ENCODE peak calls at places on chromosomes 6 and 20, in five cellular contexts. One of them, this sample, is unnamed.
A peak's percentile ranks its signal among the peaks of the same experiment; 100 is the strongest.

GRCh38 chr20:13778827-13779226 is 5.9 kb downstream of the ESF1 start:
- DNase-seq in transverse colon: no peak
- DNase-seq in sigmoid colon: no peak
- DNase-seq in prostate gland: no peak
- DNase-seq in GM23338: no peak
- DNase-seq in this sample: no peak

GRCh38 chr6:133041020-133041419 is 200.1 kb upstream of the EYA4 start:
- DNase-seq in transverse colon: no peak
- DNase-seq in sigmoid colon: no peak
- DNase-seq in prostate gland: no peak
- DNase-seq in GM23338: no peak
- DNase-seq in this sample: no peak

GRCh38 chr20:48822178-48822577 is 5.6 kb downstream of the PREX1 start:
- DNase-seq in transverse colon: no peak
- DNase-seq in sigmoid colon: no peak
- DNase-seq in prostate gland: no peak
- DNase-seq in GM23338: no peak
- DNase-seq in this sample: no peak

GRCh38 chr20:32959351-32960221 is 44.6 kb downstream of the SUN5 start:
- DNase-seq in transverse colon: no peak
- DNase-seq in sigmoid colon: peak; percentile 36
- DNase-seq in prostate gland: no peak
- DNase-seq in GM23338: no peak
- DNase-seq in this sample: no peak

GRCh38 chr20:1302578-1303541 is 26.1 kb downstream of the SDCBP2 start:
- DNase-seq in transverse colon: no peak
- DNase-seq in sigmoid colon: peak; percentile 22
- DNase-seq in prostate gland: no peak
- DNase-seq in GM23338: no peak
- DNase-seq in this sample: no peak

GRCh38 chr6:41226752-41227151 is 1.4 kb upstream of the TREML4 start:
- DNase-seq in transverse colon: no peak
- DNase-seq in sigmoid colon: no peak
- DNase-seq in prostate gland: no peak
- DNase-seq in GM23338: no peak
- DNase-seq in this sample: no peak

GRCh38 chr6:99606670-99607415 is at the start of gene PRDM13:
- DNase-seq in transverse colon: no peak
- DNase-seq in sigmoid colon: no peak
- DNase-seq in prostate gland: no peak
- DNase-seq in GM23338: peak; percentile 61
- DNase-seq in this sample: no peak

GRCh38 chr6:68719761-68720160 is 84.7 kb downstream of the ADGRB3 start:
- DNase-seq in transverse colon: no peak
- DNase-seq in sigmoid colon: no peak
- DNase-seq in prostate gland: no peak
- DNase-seq in GM23338: no peak
- DNase-seq in this sample: no peak

GRCh38 chr6:53281518-53282215 is 67.1 kb downstream of the ELOVL5 start:
- DNase-seq in transverse colon: no peak
- DNase-seq in sigmoid colon: no peak
- DNase-seq in prostate gland: peak; percentile 51
- DNase-seq in GM23338: no peak
- DNase-seq in this sample: no peak

GRCh38 chr6:42726026-42726425 is 3.6 kb upstream of the PRPH2 start:
- DNase-seq in transverse colon: no peak
- DNase-seq in sigmoid colon: no peak
- DNase-seq in prostate gland: no peak
- DNase-seq in GM23338: no peak
- DNase-seq in this sample: no peak

GRCh38 chr20:33896509-33896908 is 85.4 kb downstream of the CHMP4B start:
- DNase-seq in transverse colon: no peak
- DNase-seq in sigmoid colon: no peak
- DNase-seq in prostate gland: no peak
- DNase-seq in GM23338: no peak
- DNase-seq in this sample: no peak

GRCh38 chr20:49699200-49699992 is 14.3 kb downstream of the B4GALT5 start:
- DNase-seq in transverse colon: no peak
- DNase-seq in sigmoid colon: no peak
- DNase-seq in prostate gland: no peak
- DNase-seq in GM23338: peak; percentile 30
- DNase-seq in this sample: peak; percentile 57

GRCh38 chr6:135191508-135192255 is 10.6 kb downstream of the MYB start:
- DNase-seq in transverse colon: no peak
- DNase-seq in sigmoid colon: no peak
- DNase-seq in prostate gland: no peak
- DNase-seq in GM23338: no peak
- DNase-seq in this sample: no peak

GRCh38 chr6:118746100-118746874 is 94.9 kb upstream of the CEP85L start:
- DNase-seq in transverse colon: peak; percentile 13
- DNase-seq in sigmoid colon: no peak
- DNase-seq in prostate gland: no peak
- DNase-seq in GM23338: no peak
- DNase-seq in this sample: no peak

GRCh38 chr6:111411978-111412574 is 70.9 kb downstream of the REV3L start:
- DNase-seq in transverse colon: no peak
- DNase-seq in sigmoid colon: no peak
- DNase-seq in prostate gland: no peak
- DNase-seq in GM23338: no peak
- DNase-seq in this sample: no peak

GRCh38 chr20:39112196-39112743 is 150.1 kb downstream of the DHX35 start:
- DNase-seq in transverse colon: peak; percentile 19
- DNase-seq in sigmoid colon: no peak
- DNase-seq in prostate gland: peak; percentile 29
- DNase-seq in GM23338: peak; percentile 89
- DNase-seq in this sample: peak; percentile 41

GRCh38 chr6:136873733-136874132 is 48.4 kb upstream of the SLC35D3 start:
- DNase-seq in transverse colon: no peak
- DNase-seq in sigmoid colon: no peak
- DNase-seq in prostate gland: no peak
- DNase-seq in GM23338: no peak
- DNase-seq in this sample: peak; percentile 26

DNA sequence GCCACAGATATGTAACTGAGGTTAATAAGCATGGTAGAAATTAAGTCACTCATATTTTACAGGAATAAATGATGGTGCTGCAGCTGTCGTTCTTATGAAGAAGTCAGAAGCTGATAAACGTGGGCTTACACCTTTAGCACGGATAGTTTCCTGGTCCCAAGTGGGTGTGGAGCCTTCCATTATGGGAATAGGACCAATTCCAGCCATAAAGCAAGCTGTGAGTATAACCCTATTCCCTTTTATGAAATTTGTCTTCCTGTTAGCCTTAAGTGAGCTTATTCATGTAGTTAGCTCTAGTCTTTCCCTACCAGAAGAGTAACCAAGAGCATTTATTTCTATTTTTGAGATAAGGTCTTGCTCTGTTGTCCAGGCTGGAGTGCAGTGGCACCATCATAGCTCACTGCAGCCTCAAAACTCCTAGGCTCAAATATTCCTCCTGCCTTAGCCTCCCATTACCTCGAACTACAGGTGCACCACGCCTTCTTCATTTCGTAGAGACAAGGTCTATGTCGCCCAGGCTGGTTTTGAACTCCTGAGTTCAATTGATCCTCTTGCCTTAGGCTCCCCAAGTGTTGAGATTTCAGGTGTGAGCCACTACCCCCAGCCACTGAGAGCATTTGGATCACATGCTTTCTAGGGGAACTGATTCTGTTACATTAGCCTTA is 12.0 kb downstream of the TCP1 start:
- DNase-seq in transverse colon: peak; percentile 56
- DNase-seq in sigmoid colon: no peak
- DNase-seq in prostate gland: no peak
- DNase-seq in GM23338: no peak
- DNase-seq in this sample: no peak
- TF ChIP-seq POLR2AphosphoS5 in transverse colon: no peak
- TF ChIP-seq POLR2AphosphoS5 in sigmoid colon: no peak
- TF ChIP-seq POLR2AphosphoS5 in prostate gland: no peak
- TF ChIP-seq POLR2AphosphoS5 in GM23338: peak; percentile 39
- TF ChIP-seq POLR2AphosphoS5 in this sample: no peak

DNA sequence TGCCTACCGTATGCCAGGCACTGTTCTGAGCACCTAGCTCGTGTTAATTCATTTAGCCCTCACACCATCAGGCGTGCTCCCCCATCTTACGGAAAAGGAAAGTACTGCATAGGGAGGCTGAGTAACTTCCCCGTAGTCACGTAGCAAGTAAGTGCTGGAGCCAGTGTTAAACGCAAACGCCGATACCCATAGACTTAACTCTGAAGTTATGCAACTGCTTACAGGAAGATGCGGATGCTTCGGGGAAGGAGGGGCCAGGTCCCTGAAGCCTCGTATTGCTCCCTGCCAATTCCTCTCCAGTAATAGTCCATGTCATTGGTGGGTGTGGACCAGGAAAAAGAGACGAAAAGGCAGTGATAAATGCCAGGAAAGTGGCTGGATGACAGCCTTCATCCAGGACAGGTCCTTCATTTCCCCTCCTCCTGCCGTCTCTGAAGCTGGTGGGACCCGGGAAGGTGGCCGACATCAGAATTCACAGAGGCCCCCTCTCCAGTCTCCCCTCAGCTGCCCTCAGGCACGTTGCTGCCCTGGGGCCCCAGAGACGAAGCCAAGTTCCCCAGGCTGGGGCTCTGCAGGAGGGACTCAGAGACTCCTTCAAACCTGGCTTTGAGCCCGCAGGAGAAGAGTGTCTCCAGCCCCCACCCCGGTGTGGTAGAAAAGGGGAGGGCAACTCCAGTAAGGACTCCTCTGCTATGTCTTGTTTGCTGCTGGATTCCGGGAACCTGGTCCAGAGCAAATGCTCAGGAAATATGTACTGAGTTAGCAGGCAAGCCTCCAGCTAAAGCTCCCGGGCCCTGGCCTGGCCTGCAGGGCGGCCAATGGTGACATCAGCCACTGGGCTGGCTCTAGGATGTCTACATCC is 37.7 kb downstream of the RAB44 start:
- DNase-seq in transverse colon: peak; percentile 79
- DNase-seq in sigmoid colon: peak; percentile 94
- DNase-seq in prostate gland: peak; percentile 75
- DNase-seq in GM23338: peak; percentile 52
- DNase-seq in this sample: peak; percentile 68
- TF ChIP-seq POLR2AphosphoS5 in transverse colon: peak; percentile 64
- TF ChIP-seq POLR2AphosphoS5 in sigmoid colon: peak; percentile 87
- TF ChIP-seq POLR2AphosphoS5 in prostate gland: peak; percentile 74
- TF ChIP-seq POLR2AphosphoS5 in GM23338: no peak
- TF ChIP-seq POLR2AphosphoS5 in this sample: no peak

GRCh38 chr6:144297498-144298166 is 12.5 kb downstream of the UTRN start:
- DNase-seq in transverse colon: no peak
- DNase-seq in sigmoid colon: no peak
- DNase-seq in prostate gland: no peak
- DNase-seq in GM23338: no peak
- DNase-seq in this sample: no peak

GRCh38 chr6:144296973-144297372 is 11.8 kb downstream of the UTRN start:
- DNase-seq in transverse colon: no peak
- DNase-seq in sigmoid colon: no peak
- DNase-seq in prostate gland: peak; percentile 81
- DNase-seq in GM23338: no peak
- DNase-seq in this sample: peak; percentile 23

GRCh38 chr6:144295981-144296767 is 11.0 kb downstream of the UTRN start:
- DNase-seq in transverse colon: no peak
- DNase-seq in sigmoid colon: no peak
- DNase-seq in prostate gland: no peak
- DNase-seq in GM23338: no peak
- DNase-seq in this sample: no peak

GRCh38 chr6:144298167-144298671 is 13.1 kb downstream of the UTRN start:
- DNase-seq in transverse colon: no peak
- DNase-seq in sigmoid colon: no peak
- DNase-seq in prostate gland: no peak
- DNase-seq in GM23338: no peak
- DNase-seq in this sample: no peak

DNA sequence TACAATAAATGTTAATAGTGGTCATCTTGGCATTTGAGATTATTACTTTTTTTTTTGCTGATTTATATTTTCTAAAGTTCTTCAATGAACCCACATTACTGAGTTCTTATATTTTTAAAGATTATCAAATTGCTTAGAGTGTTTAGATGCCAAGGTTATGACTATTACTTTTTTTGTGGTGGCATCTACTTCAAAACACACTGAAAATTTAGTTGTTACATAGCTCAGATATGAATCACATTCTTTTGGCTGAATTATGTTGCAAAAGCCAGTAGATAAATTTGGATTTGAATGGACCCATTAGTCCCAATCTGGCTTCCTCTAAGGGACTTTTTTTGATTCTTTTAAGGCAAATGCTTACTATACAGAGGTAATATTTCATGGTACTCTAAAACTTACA is 8.9 kb downstream of the UTRN start:
- DNase-seq in transverse colon: no peak
- DNase-seq in sigmoid colon: no peak
- DNase-seq in prostate gland: no peak
- DNase-seq in GM23338: no peak
- DNase-seq in this sample: peak; percentile 59
- TF ChIP-seq POLR2AphosphoS5 in transverse colon: no peak
- TF ChIP-seq POLR2AphosphoS5 in sigmoid colon: peak; percentile 28
- TF ChIP-seq POLR2AphosphoS5 in prostate gland: no peak
- TF ChIP-seq POLR2AphosphoS5 in GM23338: no peak
- TF ChIP-seq POLR2AphosphoS5 in this sample: no peak

DNA sequence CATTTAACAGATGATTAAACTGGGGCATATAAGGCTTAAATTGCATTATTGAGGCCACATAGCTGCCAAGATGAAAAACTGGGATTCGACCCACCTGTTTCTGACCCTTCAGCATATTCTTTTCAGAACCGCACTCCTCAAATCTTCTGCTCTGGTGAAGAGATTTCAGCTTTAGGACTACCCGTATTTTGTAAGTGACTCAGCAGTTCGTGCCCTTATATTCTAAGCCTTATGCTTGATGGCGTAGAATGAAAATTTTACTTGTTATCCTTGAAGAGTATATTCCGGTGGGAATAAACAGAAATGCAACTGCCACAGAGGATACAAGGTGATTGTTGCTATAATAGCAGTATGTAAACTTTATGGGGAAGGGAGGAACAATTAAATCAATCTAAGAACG is 657.1 kb downstream of the DOK5 start:
- DNase-seq in transverse colon: no peak
- DNase-seq in sigmoid colon: no peak
- DNase-seq in prostate gland: no peak
- DNase-seq in GM23338: no peak
- DNase-seq in this sample: no peak
- TF ChIP-seq POLR2AphosphoS5 in transverse colon: no peak
- TF ChIP-seq POLR2AphosphoS5 in sigmoid colon: no peak
- TF ChIP-seq POLR2AphosphoS5 in prostate gland: no peak
- TF ChIP-seq POLR2AphosphoS5 in GM23338: no peak
- TF ChIP-seq POLR2AphosphoS5 in this sample: no peak

GRCh38 chr6:80437186-80437585 is 330.7 kb downstream of the BCKDHB start:
- DNase-seq in transverse colon: no peak
- DNase-seq in sigmoid colon: no peak
- DNase-seq in prostate gland: no peak
- DNase-seq in GM23338: no peak
- DNase-seq in this sample: no peak

GRCh38 chr6:80435457-80435856 is 329.0 kb downstream of the BCKDHB start:
- DNase-seq in transverse colon: no peak
- DNase-seq in sigmoid colon: no peak
- DNase-seq in prostate gland: no peak
- DNase-seq in GM23338: no peak
- DNase-seq in this sample: no peak

GRCh38 chr6:80434951-80435350 is 328.5 kb downstream of the BCKDHB start:
- DNase-seq in transverse colon: no peak
- DNase-seq in sigmoid colon: no peak
- DNase-seq in prostate gland: no peak
- DNase-seq in GM23338: no peak
- DNase-seq in this sample: no peak

GRCh38 chr6:80438728-80439127 is 332.3 kb downstream of the BCKDHB start:
- DNase-seq in transverse colon: no peak
- DNase-seq in sigmoid colon: no peak
- DNase-seq in prostate gland: no peak
- DNase-seq in GM23338: peak; percentile 36
- DNase-seq in this sample: peak; percentile 29

GRCh38 chr6:80436663-80437062 is 330.2 kb downstream of the BCKDHB start:
- DNase-seq in transverse colon: no peak
- DNase-seq in sigmoid colon: no peak
- DNase-seq in prostate gland: no peak
- DNase-seq in GM23338: no peak
- DNase-seq in this sample: no peak
- TF ChIP-seq POLR2AphosphoS5 in transverse colon: no peak
- TF ChIP-seq POLR2AphosphoS5 in sigmoid colon: no peak
- TF ChIP-seq POLR2AphosphoS5 in prostate gland: no peak
- TF ChIP-seq POLR2AphosphoS5 in GM23338: no peak
- TF ChIP-seq POLR2AphosphoS5 in this sample: no peak